ENCODE peak calls at places on chromosomes 12 and 14, in seven cellular contexts. G is IMR-90, C is esophagus squamous epithelium, M is stomach, E is GM12878, Y is transverse colon, T is uterus. I is an unnamed sample.

GRCh38 chr12:95583933-95584332 is 32.7 kb upstream of the USP44 start:
- DNase-seq in Y (no peak), T (no peak), C (no peak), E (no peak), G (no peak), M (no peak), I (no peak)

GRCh38 chr12:98893126-98893525 is 248.0 kb downstream of the APAF1 start:
- DNase-seq in C (no peak), M (no peak), Y (no peak), G (no peak), E (no peak), T (no peak), I (peak; percentile 17)

GRCh38 chr14:35539969-35540368 is 6.0 kb downstream of the INSM2 start:
- DNase-seq in G (no peak), C (no peak), Y (no peak), T (no peak), E (no peak), M (no peak), I (no peak)

GRCh38 chr12:62588916-62589315 is 122.3 kb downstream of the MON2 start:
- DNase-seq in Y (no peak), M (no peak), E (no peak), C (no peak), G (peak; percentile 45), T (no peak), I (no peak)

GRCh38 chr12:124928095-124928911 is 13.9 kb upstream of the UBC start:
- DNase-seq in C (no peak), Y (peak; percentile 89), G (peak; percentile 91), M (peak; percentile 81), T (peak; percentile 84), E (no peak), I (peak; percentile 84)

GRCh38 chr14:69610859-69611263 is 535 bp upstream of the SUSD6 start:
- DNase-seq in E (no peak), T (no peak), Y (no peak), M (no peak), G (no peak), C (no peak), I (no peak)

GRCh38 chr14:64688028-64688427 is 16.2 kb upstream of the PLEKHG3 start:
- DNase-seq in C (no peak), E (no peak), M (no peak), G (no peak), Y (no peak), T (no peak), I (no peak)

GRCh38 chr12:130097342-130097741 is 64.9 kb upstream of the FZD10 start:
- DNase-seq in E (no peak), T (no peak), G (no peak), M (no peak), C (no peak), Y (no peak), I (no peak)

GRCh38 chr14:54040851-54041250 is 84.2 kb upstream of the BMP4 start:
- DNase-seq in C (no peak), E (no peak), T (no peak), Y (no peak), M (no peak), G (peak; percentile 42), I (no peak)

GRCh38 chr12:80837342-80837978 is 100.3 kb downstream of the LIN7A start:
- DNase-seq in C (no peak), Y (no peak), G (peak; percentile 76), M (no peak), E (no peak), T (peak; percentile 22), I (peak; percentile 21)

GRCh38 chr14:73235531-73236155 is 1.7 kb upstream of the PAPLN start:
- DNase-seq in Y (no peak), G (no peak), M (no peak), C (no peak), E (no peak), T (peak; percentile 54), I (peak; percentile 76)

GRCh38 chr14:71438684-71439083 is 493.5 kb upstream of the RGS6 start:
- DNase-seq in M (no peak), T (no peak), E (no peak), G (peak; percentile 44), C (no peak), Y (no peak), I (no peak)

GRCh38 chr12:95815635-95816212 is 25.2 kb upstream of the NTN4 start:
- DNase-seq in C (no peak), E (no peak), T (no peak), Y (no peak), M (no peak), G (peak; percentile 62), I (no peak)

GRCh38 chr14:91754819-91755218 is 22.9 kb upstream of the CATSPERB start:
- DNase-seq in Y (peak; percentile 18), E (no peak), T (no peak), M (peak; percentile 72), G (no peak), C (no peak), I (no peak)

GRCh38 chr14:92577321-92577742 is 63.8 kb downstream of the RIN3 start:
- DNase-seq in T (no peak), G (no peak), E (peak; percentile 89), Y (no peak), M (no peak), C (no peak), I (no peak)

DNA sequence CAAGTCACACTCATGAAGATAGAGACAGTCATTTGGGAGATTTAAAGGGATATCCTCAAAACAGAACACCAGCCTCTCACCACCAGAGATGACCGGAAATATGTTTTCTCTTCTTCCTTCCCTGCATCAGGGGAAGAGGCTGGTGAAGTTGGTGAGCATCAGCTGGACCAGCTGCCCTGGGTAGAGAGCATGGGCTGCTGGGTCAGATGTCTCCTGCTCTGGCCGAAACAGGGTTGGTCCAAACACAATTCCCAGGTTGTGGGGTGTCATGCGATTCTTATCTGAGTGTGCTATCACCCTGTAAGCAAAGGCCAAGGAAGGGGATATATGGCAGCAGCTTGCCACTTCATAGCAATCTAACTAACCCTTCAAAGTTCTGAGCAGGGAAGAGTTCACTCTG is 7.3 kb downstream of the ARHGAP9 start:
- DNase-seq in C (no peak), T (no peak), Y (no peak), G (no peak), E (no peak), M (no peak), I (no peak)
- H3K27me3 ChIP-seq in C (peaks cover 23% of the 10 kb centered on the region), T (peaks cover 8% of the 10 kb centered on the region), Y (peaks cover 62% of the 10 kb centered on the region), G (peaks cover 58% of the 10 kb centered on the region), E (no peaks in the 10 kb centered on the region), M (peaks cover 35% of the 10 kb centered on the region), I (no peaks in the 10 kb centered on the region)

DNA sequence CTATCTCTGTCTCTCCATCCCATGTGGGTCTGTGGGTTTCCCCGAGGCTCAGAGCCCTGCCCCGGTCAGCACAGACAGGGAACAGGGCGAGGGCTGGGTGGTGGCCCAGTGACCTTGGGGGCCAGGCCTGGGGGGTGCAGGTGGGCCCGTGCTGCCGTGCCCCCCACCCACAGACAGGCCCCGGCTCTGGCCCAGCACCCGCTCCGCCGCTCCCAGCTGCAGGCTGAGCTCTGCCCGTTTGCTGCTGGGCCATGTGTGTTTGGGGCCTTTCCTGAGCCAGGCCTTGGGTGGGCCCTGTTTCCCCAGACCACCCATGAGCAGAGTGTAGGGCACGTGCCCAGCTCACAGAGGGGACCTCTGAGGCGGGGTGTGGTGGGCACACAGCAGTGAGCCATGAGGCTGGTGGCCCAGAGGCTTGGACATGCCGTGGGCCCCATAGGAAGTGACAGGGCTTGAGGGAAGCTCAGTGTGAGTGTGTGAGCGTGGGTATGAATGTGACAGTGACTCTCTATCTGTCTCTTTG is 51.0 kb downstream of the TMEM121 start:
- DNase-seq in Y (no peak), G (no peak), T (no peak), C (no peak), E (no peak), M (no peak), I (no peak)
- TF ChIP-seq POLR2A in Y (no peak), G (no peak), T (no peak), C (no peak), E (peak; percentile 70), M (no peak), I (no peak)

DNA sequence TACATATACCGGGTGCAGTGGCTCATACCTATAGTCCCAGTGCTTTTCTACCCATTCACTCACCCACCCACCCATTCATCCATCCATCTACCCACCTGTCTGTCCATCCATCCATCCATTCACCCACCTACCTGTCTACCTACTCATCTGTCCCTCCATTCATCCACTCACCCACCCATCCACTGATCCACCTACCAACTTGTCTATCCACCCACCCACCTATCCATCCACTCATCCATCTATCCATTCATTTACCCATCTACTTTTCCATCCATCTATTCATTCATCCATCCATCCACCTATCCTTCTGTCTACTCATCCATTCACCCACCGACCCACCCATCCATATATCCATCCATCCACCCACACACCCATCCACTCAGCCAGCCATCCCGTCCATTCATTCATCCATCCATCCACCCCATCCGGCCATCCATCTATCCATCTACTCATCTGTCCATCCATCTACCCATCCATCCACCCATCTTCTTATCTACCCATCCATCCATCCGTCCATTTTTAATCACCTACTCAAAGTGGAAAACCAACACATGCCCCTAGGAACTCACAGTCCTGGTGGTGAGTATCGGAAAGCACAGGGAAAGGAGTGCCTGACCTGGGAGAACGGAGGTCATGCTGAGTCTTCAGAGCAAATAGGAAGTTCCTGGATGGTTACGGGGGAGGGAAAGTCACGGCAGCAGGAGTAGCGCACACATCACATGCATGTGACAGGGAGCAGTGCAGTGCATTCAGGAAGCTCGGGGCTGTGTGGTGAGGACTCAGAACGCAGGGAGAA is 20.0 kb downstream of the DDX51 start:
- DNase-seq in M (no peak), Y (no peak), G (no peak), E (no peak), T (no peak), C (no peak), I (no peak)
- H3K27me3 ChIP-seq in M (no peaks in the 10 kb centered on the region), Y (no peaks in the 10 kb centered on the region), G (no peaks in the 10 kb centered on the region), E (no peaks in the 10 kb centered on the region), T (no peaks in the 10 kb centered on the region), C (no peaks in the 10 kb centered on the region), I (no peaks in the 10 kb centered on the region)

GRCh38 chr14:96285667-96286066 is 29.7 kb downstream of the BDKRB1 start:
- DNase-seq in T (peak; percentile 58), E (no peak), C (no peak), M (no peak), Y (no peak), G (peak; percentile 91), I (no peak)
- TF ChIP-seq POLR2A in T (no peak), E (no peak), C (no peak), M (no peak), Y (no peak), G (peak; percentile 82), I (no peak)

GRCh38 chr14:104557086-104557485 is 22.5 kb upstream of the C14orf180 start:
- DNase-seq in C (no peak), Y (no peak), T (no peak), M (no peak), G (no peak), E (no peak), I (peak; percentile 6)

GRCh38 chr14:104554608-104555401 is 24.8 kb upstream of the C14orf180 start:
- DNase-seq in M (no peak), E (no peak), C (no peak), G (no peak), T (no peak), Y (peak; percentile 4), I (peak; percentile 11)

GRCh38 chr14:104555621-104556255 is 23.8 kb upstream of the C14orf180 start:
- DNase-seq in T (no peak), M (no peak), E (no peak), C (no peak), Y (no peak), G (no peak), I (no peak)

GRCh38 chr14:104557766-104558165 is 21.8 kb upstream of the C14orf180 start:
- DNase-seq in C (no peak), G (no peak), Y (peak; percentile 3), E (no peak), T (no peak), M (no peak), I (no peak)

GRCh38 chr14:104556256-104557021 is 23.1 kb upstream of the C14orf180 start:
- DNase-seq in T (no peak), Y (peak; percentile 3), E (no peak), G (no peak), C (no peak), M (no peak), I (no peak)
- H3K27me3 ChIP-seq in T (no peaks in the 10 kb centered on the region), Y (peaks cover 4% of the 10 kb centered on the region), E (peaks cover 4% of the 10 kb centered on the region), G (peaks cover 6% of the 10 kb centered on the region), C (no peaks in the 10 kb centered on the region), M (peaks cover 4% of the 10 kb centered on the region), I (no peaks in the 10 kb centered on the region)

I was measured in ovary.